ENCODE peak calls at places on chromosomes 12 and 14, in six cellular contexts. V is IMR-90, P is mucosa of descending colon, X is endodermal cell, I is mesenchymal stem cell, A is adipocyte. B is an unnamed sample. For H3K4me1, the result is how much of the 10 kb centered on the place peaks cover.

GRCh38 chr14:85853996-85854526 is 324.1 kb downstream of the FLRT2 start:
- DNase-seq in I (no peak), A (peak), V (no peak), P (no peak), X (no peak), B (peak)

GRCh38 chr12:131386167-131386521 is 324.7 kb upstream of the SFSWAP start:
- DNase-seq in X (no peak), A (no peak), I (no peak), V (no peak), P (no peak), B (no peak)

GRCh38 chr12:101920906-101921305 is 43.5 kb downstream of the DRAM1 start:
- DNase-seq in P (no peak), I (no peak), X (no peak), V (peak), A (no peak), B (peak)

GRCh38 chr14:93003945-93004698 is 81.2 kb downstream of the CHGA start:
- DNase-seq in A (no peak), I (no peak), V (no peak), X (no peak), P (no peak), B (no peak)

GRCh38 chr12:65004270-65004669 is 116.8 kb downstream of the WIF1 start:
- DNase-seq in P (no peak), X (no peak), I (no peak), A (no peak), V (no peak), B (peak)

GRCh38 chr14:91484186-91484585 is 25.9 kb downstream of the PPP4R3A start:
- DNase-seq in A (no peak), X (no peak), V (no peak), P (no peak), I (no peak), B (no peak)

GRCh38 chr14:66709292-66709691 is 201.3 kb downstream of the GPHN start:
- DNase-seq in V (peak), I (no peak), P (no peak), X (no peak), A (peak), B (peak)

GRCh38 chr12:92259852-92260251 is 114.2 kb upstream of the BTG1 start:
- DNase-seq in P (no peak), I (no peak), A (peak), X (no peak), V (peak), B (no peak)

GRCh38 chr12:27052176-27052575 is 29.8 kb downstream of the MED21 start:
- DNase-seq in X (no peak), P (no peak), V (no peak), I (no peak), A (no peak), B (no peak)

GRCh38 chr12:121829250-121829918 is 25.6 kb downstream of the SETD1B start:
- DNase-seq in P (no peak), V (no peak), I (no peak), X (no peak), A (no peak), B (no peak)

GRCh38 chr14:104434214-104435076 is 145.1 kb upstream of the C14orf180 start:
- DNase-seq in A (no peak), P (no peak), V (no peak), X (peak), I (no peak), B (no peak)

GRCh38 chr12:6779667-6780459 is 7.5 kb downstream of the LAG3 start:
- DNase-seq in X (no peak), I (no peak), A (no peak), P (no peak), V (no peak), B (no peak)

GRCh38 chr12:95582230-95583058 is 31.2 kb upstream of the USP44 start:
- DNase-seq in X (no peak), V (peak), P (no peak), I (peak), A (peak), B (peak)

GRCh38 chr14:95445161-95445560 is 71.3 kb downstream of the SYNE3 start:
- DNase-seq in V (no peak), A (no peak), P (no peak), X (no peak), I (no peak), B (no peak)

GRCh38 chr12:28540324-28540714 is 350.1 kb downstream of the CCDC91 start:
- DNase-seq in X (no peak), V (no peak), A (no peak), I (no peak), P (no peak), B (no peak)
- H3K4me1 ChIP-seq in X (under half), V (under half), A (under half), I (under half), P (under half), B (under half)

DNA sequence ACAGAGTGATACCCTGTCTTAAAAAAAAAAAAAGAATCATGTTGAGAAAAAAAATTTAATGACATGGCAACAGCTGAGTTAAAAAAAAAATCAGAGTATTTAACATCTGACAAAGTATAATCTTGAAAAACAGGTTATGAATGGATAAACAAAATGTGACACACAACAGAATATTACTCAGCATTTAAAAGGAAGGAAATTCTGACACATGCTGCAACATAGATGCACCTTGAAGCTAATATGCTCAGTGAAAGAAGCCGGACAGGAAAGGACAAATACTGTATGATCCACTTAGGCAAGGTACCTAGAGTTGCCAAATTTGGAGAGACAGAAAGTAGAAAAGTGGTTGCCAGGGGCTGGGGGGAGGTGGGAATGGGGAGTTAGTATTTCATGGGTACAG is 19.4 kb upstream of the EIF2B2 start:
- DNase-seq in A (no peak), I (no peak), X (no peak), V (no peak), P (no peak), B (no peak)
- H3K4me1 ChIP-seq in A (under half), I (under half), X (under half), V (under half), P (under half), B (under half)

GRCh38 chr12:51322452-51322851 is 1.5 kb downstream of the BIN2 start:
- DNase-seq in P (no peak), V (no peak), I (no peak), X (no peak), A (no peak), B (no peak)

GRCh38 chr12:51321882-51322281 is 2.1 kb downstream of the BIN2 start:
- DNase-seq in X (no peak), I (no peak), V (no peak), P (no peak), A (no peak), B (no peak)

GRCh38 chr12:51324953-51325352 is 979 bp upstream of the BIN2 start:
- DNase-seq in I (no peak), P (no peak), A (no peak), X (no peak), V (no peak), B (no peak)

GRCh38 chr12:51323317-51323960 is 535 bp downstream of the BIN2 start:
- DNase-seq in P (no peak), X (no peak), A (no peak), I (no peak), V (no peak), B (no peak)

GRCh38 chr12:51323966-51324895 is at the start of gene BIN2:
- DNase-seq in A (no peak), X (no peak), I (no peak), P (peak), V (no peak), B (no peak)
- H3K4me1 ChIP-seq in A (under half), X (under half), I (under half), P (under half), V (under half), B (under half)

DNA sequence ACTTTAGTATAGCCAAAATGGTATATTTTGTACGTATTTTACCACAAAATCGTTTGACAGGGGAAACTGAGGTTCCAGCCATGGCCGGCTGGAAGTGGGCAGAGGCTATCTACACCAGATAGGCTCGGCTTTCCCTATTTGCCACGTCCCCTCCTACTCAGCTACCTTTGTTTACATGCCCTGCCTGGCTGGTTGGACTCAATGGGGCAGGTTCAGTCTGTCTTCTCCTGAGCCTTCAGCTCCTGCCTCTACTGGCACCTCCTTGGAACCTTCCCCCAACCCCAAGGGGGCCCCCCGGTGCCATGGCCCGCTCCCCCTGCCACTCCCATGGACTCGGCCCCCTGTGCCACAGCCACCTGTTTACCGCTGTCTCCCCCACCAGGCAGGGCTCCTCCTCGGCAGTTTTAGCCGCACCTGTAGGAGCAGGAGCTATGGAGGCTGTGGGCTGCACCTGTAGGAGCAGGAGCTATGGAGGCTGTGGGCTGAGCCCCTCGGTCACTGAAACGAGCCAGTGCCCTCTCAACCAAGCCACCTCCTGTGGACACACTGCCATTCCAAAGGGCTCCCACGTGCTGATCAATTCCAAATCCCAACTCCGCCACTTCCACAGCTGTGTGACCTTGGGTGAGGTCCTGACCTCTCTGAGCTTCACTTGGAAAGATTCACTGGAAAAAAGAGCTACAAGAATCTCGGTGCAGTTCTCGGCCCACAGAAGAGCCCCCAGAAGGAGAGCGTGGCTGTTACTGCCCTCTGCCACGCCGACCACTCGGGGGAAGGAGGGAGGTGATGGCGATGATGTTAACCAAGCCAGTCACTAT is 62.2 kb downstream of the NCOR2 start:
- DNase-seq in A (no peak), P (no peak), X (no peak), I (no peak), V (no peak), B (no peak)
- H3K4me1 ChIP-seq in A (under half), P (under half), X (under half), I (half or more), V (under half), B (under half)

B was measured in GM23248.